ENCODE peak calls at places on chromosomes 5 and 9, in nine cellular contexts. One of them, this sample, is unnamed. For H3K4me1, the result is how much of the 10 kb centered on the place peaks cover.

GRCh38 chr9:86503281-86503680 is 149.1 kb upstream of the TUT7 start:
- DNase-seq in uterus: no peak
- DNase-seq in fibroblast of lung: no peak
- DNase-seq in left ventricle myocardium inferior: no peak
- DNase-seq in endothelial cell of umbilical vein: no peak
- DNase-seq in mesendoderm: no peak
- DNase-seq in ascending aorta: no peak
- DNase-seq in Panc1: no peak
- DNase-seq in IMR-90: no peak
- DNase-seq in this sample: no peak

GRCh38 chr5:103829585-103829984 is 267.0 kb upstream of the NUDT12 start:
- DNase-seq in fibroblast of lung: no peak
- DNase-seq in endothelial cell of umbilical vein: no peak
- DNase-seq in uterus: no peak
- DNase-seq in IMR-90: no peak
- DNase-seq in mesendoderm: peak
- DNase-seq in ascending aorta: no peak
- DNase-seq in Panc1: no peak
- DNase-seq in left ventricle myocardium inferior: no peak
- DNase-seq in this sample: peak

GRCh38 chr5:11903121-11903613 is 1.1 kb downstream of the CTNND2 start:
- DNase-seq in IMR-90: no peak
- DNase-seq in mesendoderm: peak
- DNase-seq in Panc1: no peak
- DNase-seq in ascending aorta: no peak
- DNase-seq in fibroblast of lung: no peak
- DNase-seq in endothelial cell of umbilical vein: no peak
- DNase-seq in left ventricle myocardium inferior: no peak
- DNase-seq in uterus: no peak
- DNase-seq in this sample: no peak

GRCh38 chr5:40676643-40677333 is 2.9 kb upstream of the PTGER4 start:
- DNase-seq in endothelial cell of umbilical vein: peak
- DNase-seq in left ventricle myocardium inferior: peak
- DNase-seq in ascending aorta: no peak
- DNase-seq in fibroblast of lung: peak
- DNase-seq in uterus: peak
- DNase-seq in IMR-90: peak
- DNase-seq in mesendoderm: peak
- DNase-seq in Panc1: no peak
- DNase-seq in this sample: peak

GRCh38 chr9:137083418-137084004 is 3.3 kb upstream of the MAN1B1 start:
- DNase-seq in fibroblast of lung: peak
- DNase-seq in mesendoderm: peak
- DNase-seq in left ventricle myocardium inferior: no peak
- DNase-seq in endothelial cell of umbilical vein: peak
- DNase-seq in IMR-90: peak
- DNase-seq in Panc1: peak
- DNase-seq in ascending aorta: peak
- DNase-seq in uterus: peak
- DNase-seq in this sample: peak

GRCh38 chr9:136791466-136792276 is 527 bp downstream of the TMEM141 start:
- DNase-seq in fibroblast of lung: no peak
- DNase-seq in ascending aorta: peak
- DNase-seq in mesendoderm: peak
- DNase-seq in IMR-90: no peak
- DNase-seq in left ventricle myocardium inferior: peak
- DNase-seq in Panc1: no peak
- DNase-seq in endothelial cell of umbilical vein: peak
- DNase-seq in uterus: peak
- DNase-seq in this sample: peak

GRCh38 chr5:10662661-10663245 is 98.3 kb downstream of the DAP start:
- DNase-seq in left ventricle myocardium inferior: no peak
- DNase-seq in mesendoderm: no peak
- DNase-seq in ascending aorta: peak
- DNase-seq in IMR-90: no peak
- DNase-seq in Panc1: no peak
- DNase-seq in endothelial cell of umbilical vein: no peak
- DNase-seq in fibroblast of lung: no peak
- DNase-seq in uterus: no peak
- DNase-seq in this sample: no peak

GRCh38 chr9:127207734-127208410 is 56.7 kb upstream of the GARNL3 start:
- DNase-seq in fibroblast of lung: no peak
- DNase-seq in IMR-90: no peak
- DNase-seq in Panc1: no peak
- DNase-seq in endothelial cell of umbilical vein: no peak
- DNase-seq in ascending aorta: no peak
- DNase-seq in uterus: no peak
- DNase-seq in mesendoderm: no peak
- DNase-seq in left ventricle myocardium inferior: peak
- DNase-seq in this sample: no peak

GRCh38 chr5:73296772-73297171 is 123.8 kb downstream of the TMEM174 start:
- DNase-seq in endothelial cell of umbilical vein: no peak
- DNase-seq in uterus: no peak
- DNase-seq in Panc1: no peak
- DNase-seq in IMR-90: peak
- DNase-seq in fibroblast of lung: peak
- DNase-seq in mesendoderm: peak
- DNase-seq in ascending aorta: peak
- DNase-seq in left ventricle myocardium inferior: no peak
- DNase-seq in this sample: peak

GRCh38 chr5:150186137-150186536 is 3.7 kb upstream of the SLC6A7 start:
- DNase-seq in uterus: no peak
- DNase-seq in ascending aorta: no peak
- DNase-seq in mesendoderm: peak
- DNase-seq in left ventricle myocardium inferior: no peak
- DNase-seq in fibroblast of lung: no peak
- DNase-seq in endothelial cell of umbilical vein: no peak
- DNase-seq in IMR-90: no peak
- DNase-seq in Panc1: no peak
- DNase-seq in this sample: no peak

GRCh38 chr9:126218726-126219125 is 107.9 kb upstream of the MVB12B start:
- DNase-seq in ascending aorta: peak
- DNase-seq in Panc1: no peak
- DNase-seq in fibroblast of lung: no peak
- DNase-seq in left ventricle myocardium inferior: no peak
- DNase-seq in endothelial cell of umbilical vein: no peak
- DNase-seq in uterus: no peak
- DNase-seq in mesendoderm: no peak
- DNase-seq in IMR-90: no peak
- DNase-seq in this sample: no peak

GRCh38 chr9:112348257-112348992 is 15.0 kb upstream of the PTBP3 start:
- DNase-seq in fibroblast of lung: peak
- DNase-seq in uterus: peak
- DNase-seq in IMR-90: peak
- DNase-seq in mesendoderm: no peak
- DNase-seq in Panc1: no peak
- DNase-seq in ascending aorta: peak
- DNase-seq in endothelial cell of umbilical vein: peak
- DNase-seq in left ventricle myocardium inferior: peak
- DNase-seq in this sample: no peak

GRCh38 chr5:100901851-100902341 is 1.2 kb downstream of the ST8SIA4 start:
- DNase-seq in Panc1: no peak
- DNase-seq in IMR-90: no peak
- DNase-seq in endothelial cell of umbilical vein: peak
- DNase-seq in mesendoderm: peak
- DNase-seq in fibroblast of lung: peak
- DNase-seq in left ventricle myocardium inferior: no peak
- DNase-seq in ascending aorta: peak
- DNase-seq in uterus: peak
- DNase-seq in this sample: peak

GRCh38 chr5:142176255-142176654 is 67.7 kb downstream of the NDFIP1 start:
- DNase-seq in Panc1: no peak
- DNase-seq in IMR-90: no peak
- DNase-seq in mesendoderm: no peak
- DNase-seq in left ventricle myocardium inferior: no peak
- DNase-seq in endothelial cell of umbilical vein: no peak
- DNase-seq in ascending aorta: peak
- DNase-seq in uterus: no peak
- DNase-seq in fibroblast of lung: no peak
- DNase-seq in this sample: no peak

GRCh38 chr9:137028281-137029057 is 432 bp upstream of the ABCA2 start:
- DNase-seq in endothelial cell of umbilical vein: peak
- DNase-seq in ascending aorta: no peak
- DNase-seq in Panc1: no peak
- DNase-seq in uterus: no peak
- DNase-seq in IMR-90: peak
- DNase-seq in mesendoderm: peak
- DNase-seq in left ventricle myocardium inferior: peak
- DNase-seq in fibroblast of lung: no peak
- DNase-seq in this sample: peak

GRCh38 chr9:3088166-3088702 is 244.3 kb upstream of the PUM3 start:
- DNase-seq in mesendoderm: peak
- DNase-seq in endothelial cell of umbilical vein: no peak
- DNase-seq in Panc1: no peak
- DNase-seq in uterus: no peak
- DNase-seq in ascending aorta: no peak
- DNase-seq in fibroblast of lung: no peak
- DNase-seq in left ventricle myocardium inferior: no peak
- DNase-seq in IMR-90: no peak
- DNase-seq in this sample: no peak

GRCh38 chr5:125408582-125409069 is 662.2 kb upstream of the ZNF608 start:
- DNase-seq in IMR-90: peak
- DNase-seq in mesendoderm: no peak
- DNase-seq in uterus: peak
- DNase-seq in Panc1: no peak
- DNase-seq in left ventricle myocardium inferior: no peak
- DNase-seq in endothelial cell of umbilical vein: peak
- DNase-seq in fibroblast of lung: peak
- DNase-seq in ascending aorta: no peak
- DNase-seq in this sample: peak

GRCh38 chr5:119330367-119331183 is 25.2 kb upstream of the TNFAIP8 start:
- DNase-seq in endothelial cell of umbilical vein: peak
- DNase-seq in IMR-90: no peak
- DNase-seq in uterus: no peak
- DNase-seq in fibroblast of lung: no peak
- DNase-seq in mesendoderm: peak
- DNase-seq in Panc1: no peak
- DNase-seq in left ventricle myocardium inferior: no peak
- DNase-seq in ascending aorta: no peak
- DNase-seq in this sample: no peak

GRCh38 chr5:38518341-38518740 is 38.1 kb downstream of the LIFR start:
- DNase-seq in mesendoderm: no peak
- DNase-seq in Panc1: no peak
- DNase-seq in left ventricle myocardium inferior: no peak
- DNase-seq in ascending aorta: no peak
- DNase-seq in endothelial cell of umbilical vein: no peak
- DNase-seq in uterus: no peak
- DNase-seq in fibroblast of lung: peak
- DNase-seq in IMR-90: peak
- DNase-seq in this sample: no peak
- H3K4me1 ChIP-seq in mesendoderm: under half
- H3K4me1 ChIP-seq in Panc1: under half
- H3K4me1 ChIP-seq in left ventricle myocardium inferior: under half
- H3K4me1 ChIP-seq in ascending aorta: under half
- H3K4me1 ChIP-seq in endothelial cell of umbilical vein: under half
- H3K4me1 ChIP-seq in uterus: under half
- H3K4me1 ChIP-seq in fibroblast of lung: under half
- H3K4me1 ChIP-seq in IMR-90: under half
- H3K4me1 ChIP-seq in this sample: under half

GRCh38 chr5:134989291-134989830 is 21.7 kb downstream of the CATSPER3 start:
- DNase-seq in Panc1: no peak
- DNase-seq in IMR-90: peak
- DNase-seq in mesendoderm: peak
- DNase-seq in endothelial cell of umbilical vein: no peak
- DNase-seq in fibroblast of lung: no peak
- DNase-seq in uterus: no peak
- DNase-seq in ascending aorta: no peak
- DNase-seq in left ventricle myocardium inferior: no peak
- DNase-seq in this sample: no peak
- H3K4me1 ChIP-seq in Panc1: under half
- H3K4me1 ChIP-seq in IMR-90: under half
- H3K4me1 ChIP-seq in mesendoderm: under half
- H3K4me1 ChIP-seq in endothelial cell of umbilical vein: under half
- H3K4me1 ChIP-seq in fibroblast of lung: under half
- H3K4me1 ChIP-seq in uterus: under half
- H3K4me1 ChIP-seq in ascending aorta: under half
- H3K4me1 ChIP-seq in left ventricle myocardium inferior: under half
- H3K4me1 ChIP-seq in this sample: under half

DNA sequence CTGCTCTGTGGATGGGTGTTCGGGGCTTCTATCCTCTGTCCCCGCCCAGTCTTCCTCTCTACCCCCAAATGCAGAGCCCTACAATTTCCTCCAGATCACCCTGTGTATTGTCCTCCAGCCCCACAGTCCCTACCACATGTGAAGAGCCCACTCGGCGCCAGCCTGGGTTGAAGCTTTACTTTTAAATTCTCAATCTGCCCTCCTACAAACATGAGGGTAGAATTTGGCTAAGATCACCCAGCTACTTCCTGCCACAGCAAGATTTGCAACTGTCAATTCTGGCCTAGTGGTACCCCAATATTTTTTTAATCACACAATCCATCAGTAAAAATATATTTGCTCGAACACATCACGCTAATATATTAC is 3.9 kb downstream of the AKNA start:
- DNase-seq in left ventricle myocardium inferior: no peak
- DNase-seq in uterus: no peak
- DNase-seq in IMR-90: no peak
- DNase-seq in ascending aorta: no peak
- DNase-seq in Panc1: no peak
- DNase-seq in fibroblast of lung: no peak
- DNase-seq in endothelial cell of umbilical vein: no peak
- DNase-seq in mesendoderm: no peak
- DNase-seq in this sample: no peak
- H3K4me1 ChIP-seq in left ventricle myocardium inferior: half or more
- H3K4me1 ChIP-seq in uterus: under half
- H3K4me1 ChIP-seq in IMR-90: under half
- H3K4me1 ChIP-seq in ascending aorta: under half
- H3K4me1 ChIP-seq in Panc1: under half
- H3K4me1 ChIP-seq in fibroblast of lung: under half
- H3K4me1 ChIP-seq in endothelial cell of umbilical vein: under half
- H3K4me1 ChIP-seq in mesendoderm: under half
- H3K4me1 ChIP-seq in this sample: under half

GRCh38 chr9:2026598-2026997 is 11.5 kb downstream of the SMARCA2 start:
- DNase-seq in endothelial cell of umbilical vein: peak
- DNase-seq in mesendoderm: no peak
- DNase-seq in fibroblast of lung: no peak
- DNase-seq in uterus: no peak
- DNase-seq in IMR-90: no peak
- DNase-seq in ascending aorta: no peak
- DNase-seq in left ventricle myocardium inferior: no peak
- DNase-seq in Panc1: no peak
- DNase-seq in this sample: no peak
- H3K4me1 ChIP-seq in endothelial cell of umbilical vein: under half
- H3K4me1 ChIP-seq in mesendoderm: under half
- H3K4me1 ChIP-seq in fibroblast of lung: under half
- H3K4me1 ChIP-seq in uterus: under half
- H3K4me1 ChIP-seq in IMR-90: under half
- H3K4me1 ChIP-seq in ascending aorta: under half
- H3K4me1 ChIP-seq in left ventricle myocardium inferior: half or more
- H3K4me1 ChIP-seq in Panc1: under half
- H3K4me1 ChIP-seq in this sample: under half

This sample was measured in PC-3.